ENCODE peak calls at places on chromosomes 1 and 21, in ten cellular contexts. H is body of pancreas, C is stomach, F is uterus, Y is heart left ventricle, U is IMR-90, E is right lobe of liver, X is sigmoid colon, Q is A549, K is HepG2. I is an unnamed sample. For H3K4me1, the result is how much of the 10 kb centered on the place peaks cover.

GRCh38 chr21:46099476-46099875 is 1.6 kb downstream of the COL6A2 start:
- DNase-seq in K (peak), U (peak), H (peak), Y (peak), Q (no peak), E (peak), F (peak), X (peak), C (peak), I (no peak)

GRCh38 chr1:232704694-232705680 is 75.1 kb upstream of the SIPA1L2 start:
- DNase-seq in Q (peak), C (peak), F (peak), E (no peak), U (peak), X (peak), K (peak), H (peak), Y (no peak), I (no peak)

GRCh38 chr1:89810302-89810701 is 10.5 kb upstream of the LRRC8D start:
- DNase-seq in Y (no peak), H (no peak), X (no peak), K (no peak), Q (no peak), E (no peak), U (no peak), C (no peak), F (no peak), I (no peak)

GRCh38 chr1:52574594-52574993 is 21.7 kb upstream of the TUT4 start:
- DNase-seq in X (no peak), Y (no peak), K (no peak), H (no peak), E (no peak), Q (peak), C (no peak), F (no peak), U (peak), I (no peak)

GRCh38 chr1:241330619-241331327 is 26.2 kb downstream of the RGS7 start:
- DNase-seq in X (no peak), Q (no peak), U (no peak), K (no peak), F (no peak), H (no peak), E (no peak), C (no peak), Y (no peak), I (no peak)

GRCh38 chr1:966135-966602 is at the start of gene PLEKHN1:
- DNase-seq in F (no peak), Q (peak), C (peak), X (no peak), Y (no peak), U (peak), K (peak), H (peak), E (no peak), I (no peak)

GRCh38 chr1:37171651-37172050 is 137.3 kb upstream of the GRIK3 start:
- DNase-seq in K (no peak), U (no peak), F (no peak), Q (no peak), H (no peak), X (no peak), E (no peak), Y (no peak), C (no peak), I (no peak)

GRCh38 chr1:203117611-203118575 is 9.6 kb upstream of the ADORA1 start:
- DNase-seq in H (peak), X (peak), C (peak), K (peak), Q (peak), E (peak), Y (peak), U (peak), F (peak), I (no peak)

GRCh38 chr1:59061876-59062275 is 235.0 kb upstream of the FGGY start:
- DNase-seq in H (peak), C (no peak), X (peak), E (no peak), F (peak), Q (peak), Y (peak), K (no peak), U (peak), I (no peak)

GRCh38 chr1:10438677-10439163 is 8.5 kb downstream of the CENPS start:
- DNase-seq in C (no peak), F (no peak), K (peak), H (no peak), E (peak), Y (no peak), X (no peak), U (peak), Q (no peak), I (no peak)

GRCh38 chr21:41931041-41931451 is 22.8 kb downstream of the C2CD2 start:
- DNase-seq in Q (no peak), X (peak), Y (no peak), E (no peak), K (no peak), H (no peak), C (no peak), U (no peak), F (no peak), I (no peak)

GRCh38 chr1:7808253-7808844 is 24.3 kb downstream of the PER3 start:
- DNase-seq in C (no peak), Q (peak), H (no peak), E (no peak), K (peak), F (no peak), Y (no peak), U (peak), X (no peak), I (no peak)

GRCh38 chr21:36849461-36849860 is 117.0 kb downstream of the HLCS start:
- DNase-seq in H (no peak), U (no peak), X (no peak), C (no peak), K (no peak), Q (no peak), Y (no peak), F (no peak), E (no peak), I (no peak)

GRCh38 chr1:23745515-23745914 is 2.2 kb downstream of the ELOA start:
- DNase-seq in E (no peak), X (no peak), K (peak), Q (peak), U (peak), C (no peak), F (no peak), H (peak), Y (no peak), I (no peak)

GRCh38 chr1:52662645-52663313 is 29.8 kb downstream of the SHISAL2A start:
- DNase-seq in K (peak), E (no peak), Y (no peak), U (peak), C (no peak), H (peak), Q (peak), X (no peak), F (no peak), I (no peak)

GRCh38 chr1:8422439-8423133 is 104.7 kb downstream of the SLC45A1 start:
- DNase-seq in H (peak), E (peak), Y (peak), X (no peak), C (no peak), Q (no peak), F (peak), K (no peak), U (peak), I (no peak)

GRCh38 chr1:217224201-217224600 is 406.7 kb downstream of the GPATCH2 start:
- DNase-seq in F (no peak), K (no peak), U (no peak), X (no peak), Y (no peak), H (no peak), E (no peak), Q (no peak), C (no peak), I (no peak)

GRCh38 chr21:39799178-39799577 is 54.2 kb downstream of the IGSF5 start:
- DNase-seq in H (no peak), X (no peak), C (no peak), U (no peak), Q (no peak), Y (peak), E (no peak), F (no peak), K (no peak), I (no peak)

GRCh38 chr1:216847385-216848036 is 124.3 kb upstream of the ESRRG start:
- DNase-seq in U (peak), H (no peak), X (no peak), E (no peak), Y (no peak), C (no peak), Q (no peak), K (no peak), F (no peak), I (no peak)

GRCh38 chr1:169890761-169891538 is 2.7 kb downstream of the SCYL3 start:
- DNase-seq in K (no peak), C (peak), Y (no peak), X (no peak), E (no peak), Q (peak), F (no peak), U (no peak), H (peak), I (no peak)

GRCh38 chr1:234882898-234883297 is 245.7 kb downstream of the TOMM20 start:
- DNase-seq in X (peak), K (no peak), Y (no peak), Q (no peak), F (peak), H (no peak), U (no peak), C (no peak), E (peak), I (no peak)

GRCh38 chr1:20708891-20709290 is 8.9 kb downstream of the KIF17 start:
- DNase-seq in E (no peak), Q (no peak), C (no peak), X (no peak), F (no peak), U (no peak), H (no peak), Y (no peak), K (no peak), I (no peak)

GRCh38 chr1:206658981-206659273 is 23.6 kb downstream of the DYRK3 start:
- DNase-seq in Y (no peak), K (no peak), X (no peak), H (no peak), U (no peak), F (no peak), Q (no peak), C (no peak), E (no peak), I (no peak)

GRCh38 chr1:206660136-206660535 is 24.6 kb upstream of the MAPKAPK2 start:
- DNase-seq in F (no peak), E (no peak), Y (no peak), U (no peak), Q (no peak), K (no peak), C (no peak), H (no peak), X (no peak), I (no peak)

GRCh38 chr1:206661161-206661820 is 23.4 kb upstream of the MAPKAPK2 start:
- DNase-seq in K (no peak), H (no peak), F (no peak), C (no peak), E (no peak), Q (no peak), X (no peak), U (no peak), Y (no peak), I (no peak)

GRCh38 chr1:206656936-206657335 is 21.6 kb downstream of the DYRK3 start:
- DNase-seq in X (no peak), Y (no peak), K (no peak), H (no peak), U (no peak), E (no peak), F (no peak), C (no peak), Q (no peak), I (no peak)

DNA sequence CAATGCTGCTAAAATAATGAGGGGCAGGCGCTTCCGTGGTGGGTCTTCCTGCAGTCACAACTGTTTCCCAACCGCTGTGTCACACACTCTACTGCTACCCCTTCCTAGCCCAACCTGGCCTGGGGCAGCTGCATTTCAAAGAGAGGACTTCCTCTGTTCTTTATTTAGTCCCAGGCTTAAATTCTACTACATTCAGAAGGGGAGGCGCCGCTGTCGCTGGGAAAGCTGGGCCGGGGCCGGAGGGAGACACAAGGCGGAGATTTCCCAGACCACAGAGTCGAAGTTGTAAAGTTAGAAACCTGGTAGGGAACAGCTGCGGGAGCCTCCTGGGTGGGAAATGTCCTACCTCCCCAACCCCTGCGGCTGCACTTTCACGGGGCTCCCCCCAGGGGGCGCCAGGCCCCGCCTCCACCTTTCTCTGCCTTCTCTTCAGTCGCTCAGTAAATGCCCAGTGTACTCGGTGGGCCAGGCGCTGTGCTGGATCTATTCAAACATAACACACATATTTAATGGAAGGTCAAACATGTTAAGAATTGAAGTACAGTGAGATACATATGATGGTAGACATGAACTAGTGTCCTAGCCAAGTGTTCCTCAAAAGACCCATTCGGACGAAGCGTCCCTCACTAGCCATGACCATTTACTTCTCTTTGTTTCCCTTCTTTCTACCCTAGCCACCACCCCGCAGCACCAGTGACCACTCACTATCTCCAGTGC is 23.1 kb downstream of the DYRK3 start:
- DNase-seq in X (no peak), H (peak), C (peak), F (no peak), U (no peak), Y (peak), E (peak), Q (peak), K (no peak), I (no peak)
- TF ChIP-seq POLR2A in X (no peak), H (no peak), C (no peak), F (no peak), U (no peak), Y (no peak), E (no peak), Q (no peak), K (no peak), I (no peak)

GRCh38 chr1:13752852-13753251 is 52.9 kb downstream of the PRDM2 start:
- DNase-seq in Q (no peak), E (no peak), C (no peak), U (no peak), X (no peak), H (no peak), F (no peak), K (no peak), Y (no peak), I (no peak)
- H3K4me1 ChIP-seq in Q (under half), E (under half), C (half or more), U (under half), X (half or more), H (half or more), F (under half), K (under half), Y (half or more), I (half or more)

GRCh38 chr1:109262231-109263010 is 13.1 kb downstream of the CELSR2 start:
- DNase-seq in K (no peak), Y (no peak), H (no peak), C (no peak), X (no peak), Q (no peak), E (no peak), F (no peak), U (no peak), I (no peak)

GRCh38 chr1:109259674-109260557 is 10.6 kb downstream of the CELSR2 start:
- DNase-seq in K (no peak), Y (no peak), F (no peak), C (no peak), U (no peak), X (no peak), H (no peak), Q (no peak), E (no peak), I (no peak)

GRCh38 chr1:109261578-109261977 is 12.2 kb downstream of the CELSR2 start:
- DNase-seq in K (no peak), Y (no peak), F (no peak), H (no peak), Q (no peak), E (no peak), C (no peak), X (no peak), U (no peak), I (no peak)

GRCh38 chr1:109263234-109263596 is 13.9 kb downstream of the CELSR2 start:
- DNase-seq in Y (no peak), E (no peak), Q (no peak), K (no peak), C (no peak), F (no peak), U (no peak), X (no peak), H (no peak), I (no peak)

GRCh38 chr1:109261006-109261405 is 11.7 kb downstream of the CELSR2 start:
- DNase-seq in E (no peak), X (no peak), Q (no peak), Y (no peak), U (no peak), K (no peak), H (no peak), C (no peak), F (no peak), I (no peak)
- H3K4me3 ChIP-seq in E (no peak), X (no peak), Q (no peak), Y (no peak), U (no peak), K (no peak), H (no peak), C (no peak), F (no peak), I (no peak)

DNA sequence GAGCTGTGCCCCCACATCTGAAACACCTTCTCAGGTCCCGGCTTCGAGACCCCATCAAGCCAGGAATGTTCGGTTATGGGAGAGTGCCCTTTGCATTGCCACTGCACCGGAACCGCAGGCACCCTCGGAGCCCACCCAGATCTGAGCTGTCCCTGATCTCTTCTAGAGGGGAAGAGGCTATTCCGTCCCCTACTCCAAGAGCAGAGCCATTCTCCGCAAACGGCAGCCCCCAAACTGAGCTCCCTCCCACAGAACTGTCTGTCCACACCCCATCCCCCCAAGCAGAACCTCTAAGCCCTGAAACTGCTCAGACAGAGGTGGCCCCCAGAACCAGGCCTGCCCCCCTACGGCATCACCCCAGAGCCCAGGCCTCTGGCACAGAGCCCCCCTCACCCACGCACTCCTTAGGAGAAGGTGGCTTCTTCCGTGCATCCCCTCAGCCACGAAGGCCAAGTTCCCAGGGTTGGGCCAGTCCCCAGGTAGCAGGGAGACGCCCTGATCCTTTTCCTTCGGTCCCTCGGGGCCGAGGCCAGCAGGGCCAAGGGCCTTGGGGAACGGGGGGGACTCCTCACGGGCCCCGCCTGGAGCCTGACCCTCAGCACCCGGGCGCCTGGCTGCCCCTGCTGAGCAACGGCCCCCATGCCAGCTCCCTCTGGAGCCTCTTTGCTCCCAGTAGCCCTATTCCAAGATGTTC is 4.3 kb downstream of the ADAMTSL4 start:
- DNase-seq in X (no peak), F (no peak), E (no peak), H (no peak), Y (no peak), K (no peak), Q (no peak), C (no peak), U (no peak), I (no peak)
- TF ChIP-seq POLR2A in X (no peak), F (no peak), E (no peak), H (no peak), Y (no peak), K (no peak), Q (no peak), C (no peak), U (no peak), I (no peak)

GRCh38 chr1:45842786-45843185 is 39.4 kb downstream of the MAST2 start:
- DNase-seq in F (no peak), H (no peak), X (no peak), Q (no peak), C (no peak), E (no peak), U (peak), Y (no peak), K (no peak), I (no peak)
- H3K4me1 ChIP-seq in F (under half), H (under half), X (under half), Q (under half), C (under half), E (under half), U (under half), Y (under half), K (under half), I (under half)

GRCh38 chr1:228456252-228457016 is 30.7 kb upstream of the RNF187 start:
- DNase-seq in Q (no peak), F (no peak), H (no peak), C (no peak), Y (no peak), K (no peak), X (no peak), U (no peak), E (no peak), I (no peak)
- H3K4me3 ChIP-seq in Q (peak), F (no peak), H (no peak), C (peak), Y (peak), K (no peak), X (peak), U (peak), E (no peak), I (peak)